ENCODE peak calls at places on chromosomes 6 and 20, in nine cellular contexts. M is SK-N-DZ; K is mesendoderm; Q is germinal center; W is AG09309; B is esophagus squamous epithelium; C is nephron progenitor cell; F is coronary artery; R is CD4-positive, alpha-beta T cell. O is an unnamed sample.

GRCh38 chr20:3887870-3888614 is 1.1 kb upstream of the PANK2 start:
- DNase-seq in F (no peak), R (no peak), M (no peak), C (no peak), Q (no peak), K (no peak), B (no peak), W (no peak), O (no peak)

GRCh38 chr6:506508-506907 is 115.0 kb downstream of the IRF4 start:
- DNase-seq in B (no peak), R (no peak), F (no peak), C (no peak), K (no peak), M (no peak), W (no peak), Q (no peak), O (no peak)

GRCh38 chr6:439681-440167 is 48.2 kb downstream of the IRF4 start:
- DNase-seq in F (no peak), K (no peak), R (no peak), M (no peak), W (no peak), Q (no peak), B (no peak), C (no peak), O (no peak)

GRCh38 chr6:131043902-131044447 is 19.1 kb downstream of the EPB41L2 start:
- DNase-seq in B (no peak), R (no peak), M (no peak), K (no peak), Q (no peak), F (no peak), C (no peak), W (no peak), O (no peak)

GRCh38 chr6:10745116-10745515 is 2.5 kb upstream of the TMEM14B start:
- DNase-seq in C (no peak), F (no peak), M (no peak), B (no peak), K (no peak), Q (no peak), R (no peak), W (no peak), O (no peak)

GRCh38 chr6:125232466-125232865 is 69.3 kb downstream of the HDDC2 start:
- DNase-seq in B (no peak), M (no peak), W (no peak), F (no peak), K (no peak), C (no peak), Q (no peak), R (no peak), O (no peak)

GRCh38 chr6:113329942-113330897 is 526.9 kb upstream of the MARCKS start:
- DNase-seq in W (no peak), Q (no peak), B (no peak), K (no peak), C (no peak), M (no peak), R (no peak), F (no peak), O (no peak)

GRCh38 chr6:14642842-14643241 is 525.3 kb downstream of the CD83 start:
- DNase-seq in F (no peak), B (no peak), K (no peak), C (no peak), M (no peak), W (no peak), R (no peak), Q (no peak), O (no peak)

GRCh38 chr20:39855799-39856198 is 833.2 kb downstream of the MAFB start:
- DNase-seq in B (no peak), R (no peak), K (no peak), W (no peak), Q (no peak), M (no peak), C (no peak), F (no peak), O (no peak)

GRCh38 chr6:14255916-14256315 is 138.3 kb downstream of the CD83 start:
- DNase-seq in Q (no peak), B (no peak), R (no peak), M (no peak), K (no peak), C (no peak), W (no peak), F (no peak), O (no peak)

GRCh38 chr6:11162262-11162661 is 50.7 kb upstream of the ERVFRD-1 start:
- DNase-seq in M (no peak), B (no peak), C (no peak), K (no peak), F (no peak), R (no peak), Q (no peak), W (no peak), O (no peak)

GRCh38 chr6:6166064-6166463 is 154.4 kb downstream of the F13A1 start:
- DNase-seq in C (no peak), W (no peak), Q (no peak), R (no peak), M (no peak), B (no peak), K (no peak), F (no peak), O (no peak)

GRCh38 chr20:49484180-49485140 is 2.0 kb upstream of the KCNB1 start:
- DNase-seq in K (peak), C (peak), W (peak), F (peak), R (peak), B (no peak), Q (peak), M (peak), O (peak)

GRCh38 chr20:59405226-59405815 is 104.9 kb downstream of the EDN3 start:
- DNase-seq in M (no peak), F (no peak), C (no peak), W (no peak), Q (no peak), K (no peak), B (no peak), R (no peak), O (no peak)

GRCh38 chr6:46932941-46933340 is 11.2 kb upstream of the ADGRF5 start:
- DNase-seq in F (no peak), W (no peak), R (no peak), C (no peak), B (no peak), M (no peak), K (no peak), Q (no peak), O (no peak)

GRCh38 chr20:38874460-38875169 is 51.6 kb upstream of the FAM83D start:
- DNase-seq in R (peak), F (no peak), B (no peak), C (no peak), Q (no peak), W (no peak), M (no peak), K (peak), O (no peak)

GRCh38 chr6:22873531-22874136 is 304.3 kb downstream of the HDGFL1 start:
- DNase-seq in W (no peak), M (no peak), R (no peak), K (no peak), Q (no peak), B (no peak), C (no peak), F (no peak), O (no peak)

GRCh38 chr6:16849280-16850210 is 88.3 kb upstream of the ATXN1 start:
- DNase-seq in W (peak), Q (no peak), R (no peak), M (peak), B (no peak), K (peak), C (no peak), F (no peak), O (no peak)

GRCh38 chr6:123901441-123901840 is 97.8 kb downstream of the NKAIN2 start:
- DNase-seq in C (no peak), W (no peak), B (no peak), F (no peak), Q (no peak), R (no peak), K (no peak), M (no peak), O (no peak)

GRCh38 chr6:54861846-54862616 is 15.5 kb downstream of the FAM83B start:
- DNase-seq in Q (no peak), C (no peak), K (no peak), M (no peak), F (no peak), R (no peak), B (no peak), W (no peak), O (no peak)

GRCh38 chr6:20791932-20792331 is 257.7 kb downstream of the CDKAL1 start:
- DNase-seq in R (no peak), F (no peak), B (no peak), W (peak), C (no peak), M (peak), Q (no peak), K (no peak), O (no peak)

GRCh38 chr20:3970016-3970415 is 45.3 kb downstream of the RNF24 start:
- DNase-seq in C (no peak), R (no peak), M (no peak), K (peak), F (no peak), W (no peak), Q (no peak), B (no peak), O (no peak)

GRCh38 chr6:169812257-169812644 is 60.8 kb downstream of the ERMARD start:
- DNase-seq in F (no peak), C (no peak), B (no peak), R (no peak), W (no peak), Q (no peak), M (no peak), K (no peak), O (no peak)

GRCh38 chr6:40379811-40380210 is 207.4 kb downstream of the LRFN2 start:
- DNase-seq in R (no peak), F (no peak), C (no peak), W (no peak), M (no peak), K (no peak), Q (no peak), B (no peak), O (no peak)

GRCh38 chr6:34056301-34056700 is 89.6 kb downstream of the GRM4 start:
- DNase-seq in Q (peak), B (no peak), C (peak), K (peak), W (peak), F (no peak), M (no peak), R (no peak), O (peak)

GRCh38 chr6:90194371-90194841 is 102.2 kb downstream of the BACH2 start:
- DNase-seq in K (no peak), Q (no peak), F (no peak), B (no peak), C (no peak), M (peak), R (no peak), W (peak), O (no peak)

GRCh38 chr6:170167657-170168159 is 123.2 kb downstream of the DLL1 start:
- DNase-seq in M (no peak), B (no peak), C (no peak), F (no peak), R (no peak), K (no peak), W (no peak), Q (no peak), O (no peak)

GRCh38 chr20:63284083-63284440 is 8.9 kb upstream of the COL20A1 start:
- DNase-seq in F (no peak), C (no peak), K (no peak), B (no peak), R (no peak), Q (no peak), M (no peak), W (no peak), O (no peak)

GRCh38 chr6:16238057-16238657 is at the start of gene GMPR:
- DNase-seq in W (no peak), F (peak), Q (peak), B (no peak), K (peak), R (peak), M (peak), C (peak), O (peak)

GRCh38 chr20:6632187-6632586 is 135.3 kb upstream of the BMP2 start:
- DNase-seq in C (no peak), R (no peak), F (no peak), K (peak), Q (no peak), M (peak), W (no peak), B (no peak), O (no peak)

GRCh38 chr6:126188271-126188909 is 151.5 kb upstream of the CENPW start:
- DNase-seq in K (no peak), F (no peak), W (peak), M (peak), R (no peak), Q (no peak), C (no peak), B (no peak), O (no peak)

O was measured in neuronal stem cell.